ENCODE peak calls at places on chromosomes 12 and 14, in ten cellular contexts. L is cardiac septum; C is T47D; I is NCI-H1417; P is ACHN; E is GM04503; U is AG09309; N is stimulated activated CD8-positive, alpha-beta memory T cell treated with anti-CD3 and anti-CD28 coated beads, Interleukin-4, amount 100 ng/mL, for 4 hours; H is NCI-H1092; K is posterior vena cava. S is an unnamed sample.

GRCh38 chr12:94872007-94872653 is 131.4 kb downstream of the NDUFA12 start:
- DNase-seq in E (no peak), I (no peak), P (no peak), H (no peak), U (no peak), K (no peak), L (no peak), N (no peak), C (peak), S (no peak)

GRCh38 chr12:1766110-1766509 is 54.3 kb upstream of the LRTM2 start:
- DNase-seq in U (no peak), L (no peak), C (no peak), E (no peak), I (no peak), H (no peak), K (no peak), N (no peak), P (no peak), S (no peak)

GRCh38 chr12:106065506-106065905 is 73.2 kb downstream of the NUAK1 start:
- DNase-seq in N (no peak), H (no peak), E (no peak), U (no peak), P (no peak), C (no peak), L (no peak), I (no peak), K (no peak), S (no peak)

GRCh38 chr14:74571441-74571841 is 40.6 kb downstream of the LTBP2 start:
- DNase-seq in L (no peak), H (no peak), E (no peak), U (peak), I (peak), N (no peak), K (peak), C (no peak), P (peak), S (no peak)

GRCh38 chr12:128662106-128662505 is 161.7 kb downstream of the SLC15A4 start:
- DNase-seq in I (peak), U (no peak), E (no peak), N (no peak), H (peak), L (no peak), K (no peak), C (no peak), P (no peak), S (no peak)

GRCh38 chr12:110010853-110011835 is 11.9 kb downstream of the ANKRD13A start:
- DNase-seq in U (no peak), N (no peak), K (no peak), L (no peak), I (no peak), C (no peak), E (no peak), P (no peak), H (no peak), S (no peak)

GRCh38 chr12:121365416-121366062 is 13.3 kb upstream of the ANAPC5 start:
- DNase-seq in E (no peak), H (no peak), P (no peak), I (no peak), K (no peak), U (no peak), N (no peak), L (no peak), C (no peak), S (no peak)

GRCh38 chr14:51139221-51139681 is 44.3 kb upstream of the TRIM9 start:
- DNase-seq in N (no peak), P (no peak), E (no peak), I (no peak), L (no peak), H (no peak), K (no peak), C (no peak), U (no peak), S (peak)

GRCh38 chr14:68856572-68856971 is 63.7 kb upstream of the ZFP36L1 start:
- DNase-seq in H (no peak), K (no peak), N (no peak), C (no peak), L (no peak), P (no peak), U (peak), E (no peak), I (no peak), S (no peak)

GRCh38 chr14:78974691-78975090 is 804.5 kb downstream of the NRXN3 start:
- DNase-seq in L (no peak), I (no peak), H (no peak), U (no peak), N (no peak), P (no peak), K (no peak), E (no peak), C (no peak), S (no peak)